ENCODE peak calls at places on chromosome 15, in four cellular contexts. Z is nephron progenitor cell, U is NCI-H1092 treated with DMSO at 0.1 percent for 48 hours, C is sciatic nerve. P is an unnamed sample.
A peak's percentile ranks its signal among the peaks of the same experiment; 100 is the strongest.

GRCh38 chr15:85554852-85555521 is 174.6 kb downstream of the AKAP13 start:
- DNase-seq in Z (no peak), U (no peak), C (no peak), P (no peak)

GRCh38 chr15:69729167-69729748 is 276.6 kb downstream of the RPLP1 start:
- DNase-seq in Z (peak; percentile 58), U (no peak), C (no peak), P (peak; percentile 50)

GRCh38 chr15:77656294-77656693 is 23.6 kb upstream of the LINGO1 start:
- DNase-seq in Z (no peak), U (no peak), C (no peak), P (no peak)

GRCh38 chr15:40263036-40263754 is 19.7 kb downstream of the ANKRD63 start:
- DNase-seq in Z (no peak), U (no peak), C (no peak), P (no peak)

GRCh38 chr15:96339662-96340347 is 9.3 kb downstream of the NR2F2 start:
- DNase-seq in Z (no peak), U (no peak), C (no peak), P (no peak)

GRCh38 chr15:67524235-67524634 is 3.3 kb downstream of the C15orf61 start:
- DNase-seq in Z (no peak), U (no peak), C (no peak), P (no peak)

GRCh38 chr15:71329509-71330260 is 214.4 kb downstream of the THSD4 start:
- DNase-seq in Z (no peak), U (no peak), C (no peak), P (no peak)

GRCh38 chr15:57183614-57184344 is 192.5 kb upstream of the CGNL1 start:
- DNase-seq in Z (no peak), U (no peak), C (no peak), P (no peak)

GRCh38 chr15:49040151-49040550 is 6.1 kb downstream of the SECISBP2L start:
- DNase-seq in Z (no peak), U (no peak), C (no peak), P (no peak)

GRCh38 chr15:83282141-83282540 is 2.3 kb downstream of the BNC1 start:
- DNase-seq in Z (no peak), U (no peak), C (no peak), P (no peak)

GRCh38 chr15:91855684-91856553 is 2.4 kb downstream of the SLCO3A1 start:
- DNase-seq in Z (peak; percentile 37), U (peak; percentile 62), C (no peak), P (peak; percentile 9)

GRCh38 chr15:50249704-50250103 is 15.8 kb downstream of the HDC start:
- DNase-seq in Z (no peak), U (no peak), C (no peak), P (no peak)

GRCh38 chr15:56205061-56205876 is 38.4 kb downstream of the RFX7 start:
- DNase-seq in Z (no peak), U (no peak), C (no peak), P (no peak)

GRCh38 chr15:70281811-70282307 is 184.1 kb upstream of the TLE3 start:
- DNase-seq in Z (no peak), U (no peak), C (no peak), P (no peak)

GRCh38 chr15:67290319-67290718 is 35.7 kb downstream of the IQCH start:
- DNase-seq in Z (no peak), U (no peak), C (no peak), P (no peak)

GRCh38 chr15:39132071-39132470 is 448.8 kb upstream of the THBS1 start:
- DNase-seq in Z (no peak), U (no peak), C (no peak), P (no peak)

GRCh38 chr15:66780172-66780972 is 78.3 kb downstream of the SMAD6 start:
- DNase-seq in Z (no peak), U (no peak), C (no peak), P (no peak)

GRCh38 chr15:38129531-38130199 is 123.0 kb upstream of the SPRED1 start:
- DNase-seq in Z (no peak), U (no peak), C (peak; percentile 84), P (no peak)

GRCh38 chr15:39625856-39626255 is 45.0 kb downstream of the THBS1 start:
- DNase-seq in Z (no peak), U (no peak), C (no peak), P (no peak)

GRCh38 chr15:28021281-28022039 is 77.7 kb downstream of the OCA2 start:
- DNase-seq in Z (peak; percentile 34), U (peak; percentile 92), C (no peak), P (peak; percentile 79)

GRCh38 chr15:94524565-94524964 is 293.2 kb downstream of the MCTP2 start:
- DNase-seq in Z (no peak), U (no peak), C (no peak), P (no peak)

GRCh38 chr15:25739687-25740121 is 123.4 kb downstream of the ATP10A start:
- DNase-seq in Z (no peak), U (peak; percentile 81), C (no peak), P (peak; percentile 50)

GRCh38 chr15:52680041-52680391 is 828 bp upstream of the ATOSA start:
- DNase-seq in Z (no peak), U (no peak), C (no peak), P (no peak)

GRCh38 chr15:62476163-62476562 is 311.1 kb upstream of the C2CD4B start:
- DNase-seq in Z (no peak), U (no peak), C (no peak), P (no peak)

GRCh38 chr15:80404057-80404718 is at the start of gene ARNT2:
- DNase-seq in Z (peak; percentile 72), U (peak; percentile 55), C (peak; percentile 58), P (peak; percentile 71)

GRCh38 chr15:73931441-73931840 is 5.2 kb downstream of the LOXL1 start:
- DNase-seq in Z (no peak), U (no peak), C (peak; percentile 45), P (no peak)

GRCh38 chr15:97909291-97909891 is 51.1 kb upstream of the ARRDC4 start:
- DNase-seq in Z (peak; percentile 78), U (peak; percentile 38), C (peak; percentile 80), P (peak; percentile 44)

GRCh38 chr15:95365615-95366107 is 964.8 kb upstream of the NR2F2 start:
- DNase-seq in Z (no peak), U (no peak), C (no peak), P (no peak)

GRCh38 chr15:95286911-95287769 is 1043.4 kb upstream of the NR2F2 start:
- DNase-seq in Z (peak; percentile 16), U (no peak), C (no peak), P (no peak)

GRCh38 chr15:41955807-41956525 is 16.4 kb downstream of the EHD4 start:
- DNase-seq in Z (peak; percentile 26), U (no peak), C (no peak), P (peak; percentile 52)

GRCh38 chr15:97978408-97979130 is 18.1 kb downstream of the ARRDC4 start:
- DNase-seq in Z (no peak), U (no peak), C (no peak), P (no peak)

GRCh38 chr15:34275154-34275553 is 50.3 kb downstream of the EMC4 start:
- DNase-seq in Z (no peak), U (no peak), C (no peak), P (no peak)

GRCh38 chr15:91424001-91424400 is 323.9 kb downstream of the SV2B start:
- DNase-seq in Z (no peak), U (no peak), C (no peak), P (no peak)

GRCh38 chr15:58447244-58448010 is 15.6 kb downstream of the LIPC start:
- DNase-seq in Z (no peak), U (no peak), C (no peak), P (no peak)

GRCh38 chr15:75903331-75904240 is at the start of gene FBXO22:
- DNase-seq in Z (peak; percentile 92), U (peak; percentile 79), C (peak; percentile 93), P (peak; percentile 93)

GRCh38 chr15:80875568-80875967 is 96.4 kb downstream of the CEMIP start:
- DNase-seq in Z (no peak), U (no peak), C (no peak), P (no peak)

GRCh38 chr15:76546805-76547204 is 210.2 kb downstream of the ISL2 start:
- DNase-seq in Z (no peak), U (no peak), C (no peak), P (no peak)

GRCh38 chr15:23912191-23912590 is 225.1 kb upstream of the NDN start:
- DNase-seq in Z (peak; percentile 68), U (no peak), C (no peak), P (peak; percentile 51)

GRCh38 chr15:69531302-69532027 is 78.8 kb downstream of the RPLP1 start:
- DNase-seq in Z (no peak), U (peak; percentile 46), C (no peak), P (no peak)